ENCODE peak calls at places on chromosomes 12 and 14, in eight cellular contexts. One of them, this sample, is unnamed.
A peak's percentile ranks its signal among the peaks of the same experiment; 100 is the strongest.

GRCh38 chr12:109757671-109758265 is 44.1 kb downstream of the FAM222A start:
- DNase-seq in erythroblast: no peak
- DNase-seq in body of pancreas: peak; percentile 6
- DNase-seq in HepG2: no peak
- DNase-seq in uterus: no peak
- DNase-seq in stomach: peak; percentile 15
- DNase-seq in IMR-90: no peak
- DNase-seq in A549: no peak
- DNase-seq in this sample: no peak

GRCh38 chr14:59123526-59123925 is 64.9 kb upstream of the DAAM1 start:
- DNase-seq in IMR-90: peak; percentile 32
- DNase-seq in A549: no peak
- DNase-seq in body of pancreas: no peak
- DNase-seq in uterus: no peak
- DNase-seq in stomach: no peak
- DNase-seq in HepG2: no peak
- DNase-seq in erythroblast: no peak
- DNase-seq in this sample: no peak

GRCh38 chr12:26122681-26123481 is 2.0 kb downstream of the BHLHE41 start:
- DNase-seq in erythroblast: peak; percentile 36
- DNase-seq in HepG2: no peak
- DNase-seq in IMR-90: peak; percentile 79
- DNase-seq in uterus: peak; percentile 79
- DNase-seq in stomach: peak; percentile 55
- DNase-seq in A549: peak; percentile 33
- DNase-seq in body of pancreas: peak; percentile 63
- DNase-seq in this sample: peak; percentile 48

GRCh38 chr14:95138876-95139275 is 18.5 kb downstream of the DICER1 start:
- DNase-seq in body of pancreas: no peak
- DNase-seq in uterus: no peak
- DNase-seq in erythroblast: no peak
- DNase-seq in A549: no peak
- DNase-seq in HepG2: no peak
- DNase-seq in stomach: no peak
- DNase-seq in IMR-90: peak; percentile 18
- DNase-seq in this sample: no peak

GRCh38 chr12:27297576-27297975 is 35.1 kb upstream of the BMAL2 start:
- DNase-seq in erythroblast: no peak
- DNase-seq in uterus: no peak
- DNase-seq in IMR-90: no peak
- DNase-seq in body of pancreas: no peak
- DNase-seq in stomach: no peak
- DNase-seq in A549: no peak
- DNase-seq in HepG2: no peak
- DNase-seq in this sample: no peak

GRCh38 chr12:53410951-53411350 is 12.7 kb upstream of the AMHR2 start:
- DNase-seq in A549: no peak
- DNase-seq in erythroblast: no peak
- DNase-seq in IMR-90: no peak
- DNase-seq in stomach: no peak
- DNase-seq in HepG2: no peak
- DNase-seq in uterus: no peak
- DNase-seq in body of pancreas: no peak
- DNase-seq in this sample: no peak

GRCh38 chr14:35956376-35957000 is 130.3 kb downstream of the BRMS1L start:
- DNase-seq in stomach: no peak
- DNase-seq in uterus: no peak
- DNase-seq in A549: no peak
- DNase-seq in erythroblast: no peak
- DNase-seq in IMR-90: no peak
- DNase-seq in body of pancreas: no peak
- DNase-seq in HepG2: no peak
- DNase-seq in this sample: no peak

GRCh38 chr12:116708826-116709756 is 28.8 kb downstream of the SPRING1 start:
- DNase-seq in body of pancreas: peak; percentile 70
- DNase-seq in erythroblast: peak; percentile 25
- DNase-seq in uterus: peak; percentile 41
- DNase-seq in IMR-90: peak; percentile 58
- DNase-seq in A549: peak; percentile 65
- DNase-seq in stomach: peak; percentile 74
- DNase-seq in HepG2: peak; percentile 25
- DNase-seq in this sample: peak; percentile 46

GRCh38 chr12:62519043-62519442 is 52.4 kb downstream of the MON2 start:
- DNase-seq in body of pancreas: no peak
- DNase-seq in A549: peak; percentile 21
- DNase-seq in HepG2: no peak
- DNase-seq in stomach: no peak
- DNase-seq in IMR-90: no peak
- DNase-seq in erythroblast: no peak
- DNase-seq in uterus: peak; percentile 19
- DNase-seq in this sample: no peak

GRCh38 chr14:93764211-93764659 is 24.1 kb downstream of the PRIMA1 start:
- DNase-seq in uterus: peak; percentile 78
- DNase-seq in IMR-90: peak; percentile 20
- DNase-seq in HepG2: no peak
- DNase-seq in A549: no peak
- DNase-seq in stomach: no peak
- DNase-seq in erythroblast: no peak
- DNase-seq in body of pancreas: no peak
- DNase-seq in this sample: no peak

GRCh38 chr14:69648480-69649414 is 37.4 kb downstream of the SUSD6 start:
- DNase-seq in erythroblast: peak; percentile 29
- DNase-seq in stomach: no peak
- DNase-seq in IMR-90: peak; percentile 93
- DNase-seq in body of pancreas: no peak
- DNase-seq in A549: peak; percentile 29
- DNase-seq in uterus: no peak
- DNase-seq in HepG2: peak; percentile 83
- DNase-seq in this sample: no peak

GRCh38 chr12:69996276-69996675 is 171.2 kb downstream of the MYRFL start:
- DNase-seq in uterus: no peak
- DNase-seq in erythroblast: no peak
- DNase-seq in stomach: no peak
- DNase-seq in IMR-90: no peak
- DNase-seq in HepG2: no peak
- DNase-seq in A549: no peak
- DNase-seq in body of pancreas: no peak
- DNase-seq in this sample: no peak

GRCh38 chr12:69991683-69992297 is 166.8 kb downstream of the MYRFL start:
- DNase-seq in body of pancreas: no peak
- DNase-seq in A549: no peak
- DNase-seq in uterus: no peak
- DNase-seq in erythroblast: no peak
- DNase-seq in stomach: no peak
- DNase-seq in HepG2: no peak
- DNase-seq in IMR-90: no peak
- DNase-seq in this sample: no peak

GRCh38 chr12:69996722-69997121 is 171.7 kb downstream of the MYRFL start:
- DNase-seq in A549: no peak
- DNase-seq in uterus: no peak
- DNase-seq in HepG2: no peak
- DNase-seq in erythroblast: no peak
- DNase-seq in body of pancreas: no peak
- DNase-seq in IMR-90: no peak
- DNase-seq in stomach: no peak
- DNase-seq in this sample: no peak

GRCh38 chr12:69993433-69993832 is 168.4 kb downstream of the MYRFL start:
- DNase-seq in IMR-90: no peak
- DNase-seq in stomach: no peak
- DNase-seq in uterus: no peak
- DNase-seq in HepG2: no peak
- DNase-seq in A549: no peak
- DNase-seq in erythroblast: no peak
- DNase-seq in body of pancreas: no peak
- DNase-seq in this sample: no peak

DNA sequence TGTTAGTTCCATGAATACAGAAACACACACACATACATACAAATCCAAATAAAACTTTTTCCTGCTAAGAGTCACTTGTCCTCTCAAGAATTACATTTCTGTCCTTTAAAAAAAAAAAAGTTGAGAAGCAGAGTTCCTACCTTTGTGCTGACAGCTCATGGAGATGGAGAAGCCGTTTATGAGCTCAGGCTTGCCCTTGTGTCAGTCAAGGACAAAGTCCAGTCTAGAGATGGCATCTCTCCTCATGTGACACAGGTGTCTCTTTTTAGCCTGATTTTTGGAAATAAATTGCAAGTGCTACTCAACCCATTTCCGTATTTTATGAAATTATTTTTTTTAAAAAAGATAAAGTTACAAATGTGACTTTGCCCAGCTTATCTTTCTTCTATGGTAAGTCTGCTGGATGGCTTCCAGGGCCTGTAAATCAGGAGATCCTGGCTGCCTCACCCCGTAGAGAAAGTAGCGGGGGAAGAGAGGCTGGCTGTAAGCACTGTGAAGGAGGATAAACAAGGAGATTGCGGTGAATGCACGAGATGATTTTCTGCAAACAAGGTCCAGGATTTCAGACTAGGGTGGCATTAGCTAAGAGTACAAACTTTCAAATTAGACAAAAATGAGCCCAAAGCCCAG is 169.7 kb downstream of the MYRFL start:
- DNase-seq in uterus: no peak
- DNase-seq in erythroblast: peak; percentile 3
- DNase-seq in HepG2: no peak
- DNase-seq in body of pancreas: no peak
- DNase-seq in A549: no peak
- DNase-seq in stomach: peak; percentile 53
- DNase-seq in IMR-90: no peak
- DNase-seq in this sample: no peak
- TF ChIP-seq POLR2A in uterus: no peak
- TF ChIP-seq POLR2A in erythroblast: no peak
- TF ChIP-seq POLR2A in HepG2: no peak
- TF ChIP-seq POLR2A in body of pancreas: no peak
- TF ChIP-seq POLR2A in A549: no peak
- TF ChIP-seq POLR2A in stomach: no peak
- TF ChIP-seq POLR2A in IMR-90: no peak
- TF ChIP-seq POLR2A in this sample: no peak

GRCh38 chr14:22614240-22614799 is 16.2 kb downstream of the ABHD4 start:
- DNase-seq in A549: peak; percentile 81
- DNase-seq in uterus: no peak
- DNase-seq in body of pancreas: peak; percentile 38
- DNase-seq in stomach: no peak
- DNase-seq in HepG2: peak; percentile 83
- DNase-seq in erythroblast: no peak
- DNase-seq in IMR-90: peak; percentile 98
- DNase-seq in this sample: peak; percentile 55

GRCh38 chr14:22613091-22613695 is 15.1 kb downstream of the ABHD4 start:
- DNase-seq in erythroblast: no peak
- DNase-seq in body of pancreas: no peak
- DNase-seq in HepG2: no peak
- DNase-seq in uterus: no peak
- DNase-seq in A549: no peak
- DNase-seq in stomach: no peak
- DNase-seq in IMR-90: no peak
- DNase-seq in this sample: no peak

GRCh38 chr14:22610931-22611330 is 12.8 kb downstream of the ABHD4 start:
- DNase-seq in stomach: no peak
- DNase-seq in uterus: no peak
- DNase-seq in erythroblast: no peak
- DNase-seq in A549: no peak
- DNase-seq in body of pancreas: no peak
- DNase-seq in IMR-90: no peak
- DNase-seq in HepG2: no peak
- DNase-seq in this sample: no peak

DNA sequence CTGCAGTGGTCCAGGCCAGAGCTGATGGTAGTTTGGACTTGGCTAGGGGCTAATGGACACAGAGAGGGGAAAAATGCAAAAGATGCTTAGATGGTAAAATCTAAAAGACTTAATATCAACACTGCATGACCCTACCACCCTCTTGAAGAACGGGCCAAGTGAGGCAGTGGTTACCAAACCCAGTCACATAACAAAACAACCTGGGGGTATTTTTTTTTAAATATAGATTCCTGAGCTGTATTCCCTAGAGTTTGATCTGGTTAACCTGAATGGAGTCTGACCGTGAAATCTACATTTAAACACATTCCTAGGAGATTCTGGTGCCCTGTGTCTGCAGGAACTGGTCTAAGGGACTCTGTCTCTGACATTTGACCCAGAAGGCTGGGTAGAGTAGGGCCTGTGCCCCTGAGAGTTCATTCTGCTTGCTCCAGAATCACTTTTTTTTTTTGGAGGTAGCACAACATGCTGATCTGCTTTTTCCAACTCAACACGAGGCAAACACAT is 15.7 kb downstream of the ABHD4 start:
- DNase-seq in body of pancreas: no peak
- DNase-seq in erythroblast: no peak
- DNase-seq in stomach: no peak
- DNase-seq in uterus: no peak
- DNase-seq in IMR-90: no peak
- DNase-seq in A549: no peak
- DNase-seq in HepG2: no peak
- DNase-seq in this sample: no peak
- TF ChIP-seq POLR2A in body of pancreas: no peak
- TF ChIP-seq POLR2A in erythroblast: no peak
- TF ChIP-seq POLR2A in stomach: no peak
- TF ChIP-seq POLR2A in uterus: no peak
- TF ChIP-seq POLR2A in IMR-90: peak; percentile 20
- TF ChIP-seq POLR2A in A549: no peak
- TF ChIP-seq POLR2A in HepG2: no peak
- TF ChIP-seq POLR2A in this sample: no peak

DNA sequence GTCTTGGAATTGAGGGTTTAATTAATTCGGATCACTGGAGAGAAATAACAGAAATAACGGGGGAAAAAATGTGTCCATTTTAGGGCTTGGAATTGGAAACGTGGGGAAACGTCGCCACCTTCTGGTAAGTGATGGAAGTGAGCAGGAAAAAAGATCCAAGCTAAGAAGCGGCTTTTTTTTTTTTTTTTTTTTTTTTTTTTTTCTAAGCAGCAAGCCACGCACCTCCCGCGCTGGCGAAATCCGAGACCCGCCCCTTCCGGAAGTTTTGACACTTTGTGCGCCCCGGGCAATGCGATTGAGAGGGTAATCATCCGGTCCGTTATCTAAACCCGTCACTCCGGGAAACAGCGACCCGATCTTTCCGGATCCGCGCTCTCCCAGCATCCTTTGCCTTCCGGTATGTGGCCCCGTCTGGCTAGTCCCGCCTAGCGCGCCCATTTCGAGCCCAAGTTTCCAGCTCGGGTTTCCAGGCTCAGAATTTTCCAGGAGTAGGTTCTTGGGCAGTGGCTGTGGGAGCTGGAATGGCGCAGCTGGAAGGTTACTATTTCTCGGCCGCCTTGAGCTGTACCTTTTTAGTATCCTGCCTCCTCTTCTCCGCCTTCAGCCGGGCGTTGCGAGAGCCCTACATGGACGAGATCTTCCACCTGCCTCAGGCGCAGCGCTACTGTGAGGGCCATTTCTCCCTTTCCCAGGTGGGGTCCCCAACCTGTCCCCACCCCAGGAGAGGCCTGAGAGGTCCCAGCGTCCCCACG is at the start of gene ALG10:
- DNase-seq in body of pancreas: peak; percentile 97
- DNase-seq in uterus: peak; percentile 97
- DNase-seq in HepG2: peak; percentile 95
- DNase-seq in IMR-90: peak; percentile 97
- DNase-seq in erythroblast: peak; percentile 99
- DNase-seq in A549: peak; percentile 63
- DNase-seq in stomach: peak; percentile 96
- DNase-seq in this sample: peak; percentile 31
- TF ChIP-seq POLR2A in body of pancreas: peak; percentile 66
- TF ChIP-seq POLR2A in uterus: no peak
- TF ChIP-seq POLR2A in HepG2: peak; percentile 51
- TF ChIP-seq POLR2A in IMR-90: peak; percentile 42
- TF ChIP-seq POLR2A in erythroblast: peak; percentile 79
- TF ChIP-seq POLR2A in A549: peak; percentile 53
- TF ChIP-seq POLR2A in stomach: no peak
- TF ChIP-seq POLR2A in this sample: no peak

GRCh38 chr12:47819902-47820630 is at the start of gene HDAC7:
- DNase-seq in HepG2: peak; percentile 62
- DNase-seq in erythroblast: peak; percentile 87
- DNase-seq in IMR-90: peak; percentile 72
- DNase-seq in body of pancreas: peak; percentile 80
- DNase-seq in A549: peak; percentile 90
- DNase-seq in stomach: peak; percentile 84
- DNase-seq in uterus: peak; percentile 88
- DNase-seq in this sample: peak; percentile 83
- TF ChIP-seq POLR2A in HepG2: no peak
- TF ChIP-seq POLR2A in erythroblast: peak; percentile 62
- TF ChIP-seq POLR2A in IMR-90: no peak
- TF ChIP-seq POLR2A in body of pancreas: peak; percentile 67
- TF ChIP-seq POLR2A in A549: peak; percentile 82
- TF ChIP-seq POLR2A in stomach: no peak
- TF ChIP-seq POLR2A in uterus: peak; percentile 86
- TF ChIP-seq POLR2A in this sample: peak; percentile 81